ENCODE peak calls at places on chromosome 12, in nine cellular contexts. N is HFF-Myc; Z is mucosa of descending colon; U is NCI-H1436; T is GM10248; K is NCI-H82; O is M059J; Y is naive thymus-derived CD8-positive, alpha-beta T cell; V is DMS53. H is an unnamed sample.

GRCh38 chr12:116222358-116222757 is 55.1 kb downstream of the MED13L start:
- DNase-seq in K (peak), Y (no peak), T (no peak), O (peak), N (peak), V (peak), U (peak), Z (no peak), H (no peak)

GRCh38 chr12:127233016-127233415 is 1034.0 kb upstream of the TMEM132C start:
- DNase-seq in Z (no peak), U (no peak), T (no peak), N (no peak), Y (no peak), K (no peak), V (no peak), O (no peak), H (no peak)

GRCh38 chr12:131260970-131261369 is 307.3 kb downstream of the ADGRD1 start:
- DNase-seq in O (no peak), N (no peak), T (no peak), K (no peak), U (no peak), Y (no peak), Z (no peak), V (no peak), H (no peak)

GRCh38 chr12:2118061-2118460 is 65.3 kb downstream of the CACNA1C start:
- DNase-seq in U (no peak), Z (peak), Y (no peak), N (no peak), K (peak), V (no peak), T (no peak), O (no peak), H (no peak)

GRCh38 chr12:103169-103981 is 36.8 kb downstream of the IQSEC3 start:
- DNase-seq in Y (peak), T (no peak), N (no peak), O (no peak), U (peak), Z (no peak), V (peak), K (peak), H (no peak)

GRCh38 chr12:89067436-89067835 is 284.9 kb downstream of the DUSP6 start:
- DNase-seq in Z (no peak), O (peak), K (no peak), Y (no peak), V (no peak), N (no peak), T (no peak), U (no peak), H (no peak)

GRCh38 chr12:43789941-43790340 is 16.2 kb downstream of the TWF1 start:
- DNase-seq in N (no peak), K (no peak), T (no peak), Y (no peak), Z (no peak), O (peak), U (no peak), V (peak), H (no peak)

GRCh38 chr12:96606646-96607045 is 117.3 kb downstream of the CFAP54 start:
- DNase-seq in K (no peak), T (no peak), N (no peak), U (no peak), O (no peak), Y (no peak), Z (no peak), V (no peak), H (no peak)

GRCh38 chr12:49448858-49449257 is 81.6 kb downstream of the SPATS2 start:
- DNase-seq in Y (no peak), N (no peak), U (no peak), O (no peak), K (no peak), Z (no peak), V (no peak), T (no peak), H (no peak)

H was measured in B cell.